ENCODE peak calls at places on chromosomes 16 and 17, in four cellular contexts. D is ascending aorta, Q is transverse colon, Z is PC-9. H is an unnamed sample.

GRCh38 chr17:78132767-78133178 is 2.2 kb downstream of the TMC8 start:
- DNase-seq in D (no peak), Q (no peak), Z (no peak), H (no peak)

GRCh38 chr17:79986441-79987186 is 49.1 kb downstream of the TBC1D16 start:
- DNase-seq in D (no peak), Q (no peak), Z (no peak), H (no peak)

GRCh38 chr17:324151-324571 is 28.4 kb downstream of the RPH3AL start:
- DNase-seq in D (no peak), Q (no peak), Z (no peak), H (no peak)

GRCh38 chr17:80364091-80364691 is 50.8 kb upstream of the ENDOV start:
- DNase-seq in D (no peak), Q (no peak), Z (peak), H (no peak)

GRCh38 chr17:10121971-10122707 is 76.3 kb downstream of the GAS7 start:
- DNase-seq in D (no peak), Q (no peak), Z (no peak), H (no peak)

GRCh38 chr17:64250211-64250835 is 12.7 kb downstream of the TEX2 start:
- DNase-seq in D (no peak), Q (no peak), Z (no peak), H (no peak)

GRCh38 chr17:29613371-29613837 is 9.3 kb downstream of the CORO6 start:
- DNase-seq in D (peak), Q (peak), Z (no peak), H (peak)

GRCh38 chr17:740240-741055 is 8.1 kb downstream of the TLCD3A start:
- DNase-seq in D (no peak), Q (peak), Z (no peak), H (no peak)

GRCh38 chr17:67531291-67531690 is 154.2 kb downstream of the PITPNC1 start:
- DNase-seq in D (no peak), Q (peak), Z (no peak), H (peak)

GRCh38 chr17:78272181-78272913 is 40.9 kb downstream of the TMEM235 start:
- DNase-seq in D (no peak), Q (peak), Z (peak), H (no peak)

GRCh38 chr17:7019839-7020519 is 2.9 kb upstream of the BCL6B start:
- DNase-seq in D (no peak), Q (peak), Z (peak), H (peak)

GRCh38 chr16:83908798-83909197 is 9.9 kb downstream of the MLYCD start:
- DNase-seq in D (no peak), Q (no peak), Z (no peak), H (no peak)

GRCh38 chr16:63890072-63890471 is 1231.8 kb downstream of the CDH11 start:
- DNase-seq in D (no peak), Q (no peak), Z (no peak), H (no peak)

GRCh38 chr16:74730049-74730683 is 29.5 kb upstream of the MLKL start:
- DNase-seq in D (no peak), Q (peak), Z (peak), H (no peak)

GRCh38 chr16:1706386-1707192 is 594 bp downstream of the MAPK8IP3 start:
- DNase-seq in D (no peak), Q (no peak), Z (no peak), H (no peak)

GRCh38 chr17:44820631-44821196 is 9.4 kb downstream of the GJC1 start:
- DNase-seq in D (no peak), Q (no peak), Z (peak), H (no peak)

GRCh38 chr17:31696703-31697325 is 162.2 kb downstream of the COPRS start:
- DNase-seq in D (no peak), Q (no peak), Z (no peak), H (no peak)

GRCh38 chr16:68083861-68084503 is 1.2 kb upstream of the NFATC3 start:
- DNase-seq in D (no peak), Q (no peak), Z (peak), H (no peak)

GRCh38 chr17:51054748-51055147 is 65.9 kb downstream of the SPAG9 start:
- DNase-seq in D (no peak), Q (no peak), Z (no peak), H (no peak)

GRCh38 chr16:81442909-81443687 is 1.5 kb upstream of the CMIP start:
- DNase-seq in D (no peak), Q (no peak), Z (no peak), H (no peak)

GRCh38 chr16:27639588-27640276 is 89.8 kb downstream of the KATNIP start:
- DNase-seq in D (no peak), Q (no peak), Z (peak), H (no peak)

GRCh38 chr16:58426095-58426494 is 33.8 kb downstream of the GINS3 start:
- DNase-seq in D (no peak), Q (peak), Z (no peak), H (no peak)

GRCh38 chr17:4313482-4314114 is 49.8 kb upstream of the ANKFY1 start:
- DNase-seq in D (no peak), Q (no peak), Z (no peak), H (no peak)

GRCh38 chr17:36935681-36936454 is 1.4 kb upstream of the LHX1 start:
- DNase-seq in D (no peak), Q (no peak), Z (peak), H (no peak)
- H3K4me3 ChIP-seq in D (peak), Q (peak), Z (peak), H (peak)

DNA sequence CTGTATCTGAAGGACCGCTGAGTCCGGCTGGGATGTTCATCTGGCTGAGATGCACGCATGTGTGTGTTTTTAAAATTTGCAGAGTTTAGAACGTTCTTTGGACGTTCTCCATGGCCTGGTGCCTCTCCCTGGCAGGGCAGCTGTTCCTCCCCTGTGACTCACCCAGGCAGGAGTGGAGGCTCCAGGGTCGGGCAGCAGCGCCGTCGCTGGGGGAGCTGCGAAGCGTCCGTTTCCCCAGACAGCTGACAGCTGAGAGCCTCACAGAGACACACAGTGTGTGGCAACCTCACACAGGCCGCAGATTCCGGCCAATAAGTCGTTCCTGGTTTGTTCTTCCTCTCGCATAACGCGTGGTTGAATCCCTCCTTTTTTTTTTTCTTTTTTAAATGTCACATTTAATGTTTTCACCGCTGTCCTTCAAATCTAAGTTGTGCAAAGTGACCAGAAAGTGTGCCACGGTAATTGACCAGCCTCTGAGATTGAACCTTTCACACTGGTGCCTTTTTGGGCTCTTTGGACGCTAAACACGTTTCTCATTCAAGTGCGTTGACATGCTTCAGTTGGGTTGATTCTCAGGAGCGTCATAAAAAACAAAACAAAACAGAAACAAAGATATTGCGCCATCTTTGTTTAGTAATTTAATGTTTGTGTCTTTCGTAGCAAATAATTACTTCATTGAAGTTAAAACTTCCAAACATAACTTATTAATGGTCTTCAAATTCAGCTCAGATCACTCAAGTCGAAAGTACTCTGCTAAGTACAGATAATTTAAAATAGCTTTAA is 80.4 kb downstream of the OR1D5 start:
- DNase-seq in D (no peak), Q (peak), Z (no peak), H (peak)
- TF ChIP-seq CTCF in D (peak), Q (no peak), Z (no peak), H (no peak)

GRCh38 chr17:48551206-48551597 is 6.3 kb upstream of the HOXB2 start:
- DNase-seq in D (no peak), Q (no peak), Z (no peak), H (no peak)

GRCh38 chr17:48552453-48553189 is 7.7 kb upstream of the HOXB2 start:
- DNase-seq in D (no peak), Q (no peak), Z (no peak), H (no peak)

GRCh38 chr17:48550313-48551205 is 5.7 kb upstream of the HOXB2 start:
- DNase-seq in D (no peak), Q (no peak), Z (no peak), H (no peak)

GRCh38 chr17:48553190-48553547 is 8.3 kb upstream of the HOXB2 start:
- DNase-seq in D (no peak), Q (no peak), Z (no peak), H (no peak)

DNA sequence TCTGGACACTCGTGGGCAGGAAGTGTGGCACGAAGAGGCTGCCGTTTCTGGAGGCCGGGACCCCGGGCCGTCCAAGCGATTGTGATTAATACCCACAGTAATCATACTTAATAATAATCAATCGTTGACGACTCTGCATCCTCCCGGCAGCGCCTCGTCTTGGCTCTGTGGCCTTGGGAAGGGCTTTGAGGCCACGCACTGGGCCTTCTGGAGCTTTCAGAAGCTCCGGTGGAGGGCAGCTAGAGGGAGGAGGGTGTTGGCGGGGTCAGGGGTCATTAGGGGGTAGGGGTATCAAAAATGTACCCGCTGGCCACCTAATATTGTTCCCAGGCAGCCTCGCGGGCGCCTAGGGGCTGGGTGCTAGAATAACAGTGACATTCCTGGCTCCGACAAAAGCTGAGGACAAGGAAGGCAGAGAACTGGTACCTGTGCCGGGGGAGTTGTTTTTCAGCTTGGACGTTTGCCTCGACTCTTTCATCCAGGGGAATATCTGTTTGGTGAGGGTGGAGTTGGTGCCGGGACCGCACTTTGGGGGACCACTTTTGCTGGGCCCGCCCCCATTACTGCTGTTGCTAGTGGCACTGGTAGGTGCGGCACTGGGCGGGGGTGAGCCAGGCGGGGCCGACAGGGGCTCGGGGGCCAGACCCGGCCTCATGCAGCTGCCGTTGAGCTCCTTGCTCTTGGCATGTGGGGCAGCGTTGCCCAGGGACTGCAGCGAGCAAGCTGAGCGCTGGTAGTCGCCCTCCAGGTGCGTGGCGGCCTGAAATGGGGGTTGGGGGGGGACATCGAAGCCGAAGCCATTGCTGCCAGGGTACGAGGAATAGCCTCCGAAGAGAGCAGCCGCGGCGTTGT is 6.9 kb upstream of the HOXB2 start:
- DNase-seq in D (no peak), Q (no peak), Z (no peak), H (no peak)
- H3K27ac ChIP-seq in D (peak), Q (peak), Z (no peak), H (peak)

DNA sequence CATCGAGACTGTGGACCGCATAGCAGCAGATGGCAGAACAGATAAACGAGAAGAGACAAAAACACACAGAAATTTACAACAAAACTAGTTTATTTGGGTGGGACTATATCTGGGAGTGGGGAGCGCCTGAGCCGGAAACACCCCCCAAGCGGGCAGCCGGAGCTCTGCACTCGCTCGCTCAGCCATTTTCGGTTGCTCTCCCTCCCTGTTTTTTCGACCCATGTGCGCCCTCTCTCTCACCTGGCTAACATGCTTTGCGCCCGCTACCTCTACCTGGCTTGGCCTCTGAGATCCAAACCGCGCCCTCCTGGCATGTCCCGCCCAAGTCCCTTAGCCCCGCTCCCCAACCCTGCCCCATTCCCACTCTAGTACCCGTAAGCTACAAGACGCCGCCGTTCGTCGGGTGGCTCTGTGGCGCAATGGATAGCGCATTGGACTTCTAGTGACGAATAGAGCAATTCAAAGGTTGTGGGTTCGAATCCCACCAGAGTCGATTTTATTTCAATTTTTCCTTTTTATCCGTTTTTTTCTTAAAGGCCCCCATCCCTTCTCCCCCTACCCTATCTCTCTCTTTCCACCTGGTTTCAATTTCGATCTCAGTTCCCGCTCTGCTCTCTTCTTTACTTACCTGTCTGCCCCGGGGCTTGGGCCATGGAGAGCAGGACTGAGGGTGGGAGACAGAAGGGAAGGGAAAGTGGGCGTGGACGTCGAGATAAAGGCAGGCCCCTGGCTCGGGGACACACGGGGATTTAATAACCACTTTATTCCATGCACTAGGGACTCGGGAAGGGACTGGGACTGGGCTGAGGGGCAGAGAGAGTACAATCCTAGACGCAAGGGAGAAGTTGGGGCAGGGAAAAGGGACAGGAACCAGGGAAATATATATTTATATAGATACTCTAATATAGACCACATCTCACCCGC is 2.5 kb upstream of the ALOXE3 start:
- DNase-seq in D (no peak), Q (peak), Z (peak), H (peak)
- H3K4me3 ChIP-seq in D (peak), Q (peak), Z (peak), H (peak)

DNA sequence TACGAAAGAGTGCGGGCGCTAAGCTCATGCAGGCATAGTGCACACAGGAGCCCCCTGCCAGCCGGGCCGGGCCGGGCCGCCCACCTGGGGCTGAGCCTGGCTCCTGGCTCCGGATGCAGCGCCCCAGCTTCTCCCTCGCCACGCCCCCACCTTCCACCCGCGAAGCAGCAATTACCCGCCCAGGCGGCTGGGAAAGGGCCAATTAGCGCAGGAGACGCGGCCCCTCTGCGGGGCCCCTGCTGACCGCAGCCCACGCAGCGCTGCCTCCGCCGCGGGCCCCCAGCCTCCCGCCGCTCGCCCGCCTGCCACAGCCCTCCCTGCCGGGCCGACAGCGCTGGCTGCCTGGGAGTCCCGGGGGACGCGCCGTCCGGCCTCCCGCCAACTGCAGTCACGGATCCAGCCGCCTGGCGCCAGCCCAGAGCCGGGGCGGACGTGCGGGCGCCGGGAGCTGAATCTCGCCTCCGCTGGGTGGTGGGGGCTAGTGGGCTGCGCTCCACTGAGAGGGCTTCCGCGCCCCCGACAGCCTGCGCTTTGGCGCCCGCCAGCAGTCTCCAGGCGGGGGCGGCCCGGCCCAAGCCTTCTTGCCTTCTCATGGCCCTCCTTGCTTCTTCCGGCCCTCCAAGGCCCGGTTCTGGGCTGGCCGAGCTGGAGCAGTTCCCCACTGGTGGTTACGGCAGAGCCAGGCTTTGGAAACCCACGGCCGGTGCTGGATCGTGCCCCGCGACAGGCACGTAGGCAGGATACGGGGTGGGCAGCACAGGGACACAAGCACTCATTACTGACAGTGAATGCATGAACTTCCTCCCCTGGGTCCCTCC is 14.9 kb upstream of the CBFB start:
- DNase-seq in D (no peak), Q (peak), Z (peak), H (peak)
- TF ChIP-seq CTCF in D (peak), Q (peak), Z (no peak), H (no peak)

H was measured in coronary artery.